ENCODE peak calls at places on chromosomes 4 and X, in five cellular contexts. J is GM12878; P is breast epithelium; G is stimulated activated CD8-positive, alpha-beta memory T cell treated with anti-CD3 and anti-CD28 coated beads, Interleukin-15, amount 100 ng/mL, for 1 hour; K is foreskin fibroblast. S is an unnamed sample.

GRCh38 chr4:876780-877179 is 50.9 kb upstream of the CPLX1 start:
- DNase-seq in G (no peak), J (no peak), K (no peak), P (no peak), S (no peak)

GRCh38 chrX:17608898-17609297 is 128.4 kb upstream of the SCML1 start:
- DNase-seq in G (no peak), J (no peak), P (no peak), K (no peak), S (no peak)

GRCh38 chrX:254630-255215 is 26.5 kb upstream of the PLCXD1 start:
- DNase-seq in P (peak), G (no peak), J (no peak), K (no peak), S (no peak)

GRCh38 chrX:133389975-133390374 is 25.3 kb downstream of the GPC4 start:
- DNase-seq in K (no peak), G (no peak), P (no peak), J (no peak), S (no peak)

GRCh38 chrX:2317527-2318055 is 183.2 kb downstream of the DHRSX start:
- DNase-seq in G (no peak), P (no peak), K (no peak), J (no peak), S (no peak)

GRCh38 chr4:144644368-144645101 is 1.4 kb upstream of the HHIP start:
- DNase-seq in P (no peak), J (no peak), G (no peak), K (no peak), S (no peak)

GRCh38 chrX:12118134-12118533 is 20.1 kb upstream of the FRMPD4 start:
- DNase-seq in P (no peak), G (no peak), J (no peak), K (no peak), S (no peak)

GRCh38 chr4:70687821-70688794 is at the start of gene UTP3:
- DNase-seq in J (peak), K (peak), G (peak), P (peak), S (peak)

GRCh38 chr4:139300431-139301142 is 718 bp upstream of the NAA15 start:
- DNase-seq in J (peak), K (peak), G (no peak), P (no peak), S (peak)

GRCh38 chr4:108954880-108955279 is 192.0 kb upstream of the ETNPPL start:
- DNase-seq in J (no peak), G (no peak), P (no peak), K (no peak), S (no peak)

GRCh38 chr4:76948441-76949292 is 885 bp upstream of the SEPTIN11 start:
- DNase-seq in P (peak), G (peak), K (peak), J (peak), S (peak)

GRCh38 chr4:4794421-4794820 is 65.0 kb upstream of the MSX1 start:
- DNase-seq in G (no peak), K (no peak), P (no peak), J (no peak), S (no peak)

GRCh38 chrX:130174051-130174704 is 2.4 kb downstream of the RAB33A start:
- DNase-seq in J (no peak), K (peak), G (no peak), P (no peak), S (no peak)

GRCh38 chrX:13078739-13079444 is 34.5 kb upstream of the FAM9C start:
- DNase-seq in P (no peak), K (peak), G (no peak), J (no peak), S (peak)

GRCh38 chrX:136528645-136529315 is 3.2 kb upstream of the VGLL1 start:
- DNase-seq in K (no peak), G (no peak), J (no peak), P (no peak), S (no peak)

GRCh38 chr4:54227261-54228063 is 1.6 kb upstream of the PDGFRA start:
- DNase-seq in P (no peak), G (no peak), K (peak), J (no peak), S (no peak)

GRCh38 chr4:98491862-98492554 is 166.4 kb downstream of the TSPAN5 start:
- DNase-seq in K (no peak), J (no peak), P (peak), G (no peak), S (no peak)

S was measured in MV-4-11.